ENCODE peak calls at places on chromosomes 6 and 20, in seven cellular contexts. V is endothelial cell of umbilical vein, Y is GM23338, P is fibroblast of lung, Z is GM23248, J is PC-9, U is MM.1S. C is an unnamed sample. For H3K4me1, the result is how much of the 10 kb centered on the place peaks cover.

GRCh38 chr6:71544028-71544427 is 255.4 kb downstream of the OGFRL1 start:
- DNase-seq in V (no peak), Y (peak), P (peak), Z (peak), J (peak), U (no peak), C (no peak)

GRCh38 chr6:88566746-88567534 is 396.5 kb downstream of the RNGTT start:
- DNase-seq in V (no peak), Y (peak), P (no peak), Z (no peak), J (no peak), U (no peak), C (peak)

GRCh38 chr6:7434672-7435071 is 45.1 kb downstream of the RIOK1 start:
- DNase-seq in V (no peak), Y (no peak), P (no peak), Z (no peak), J (no peak), U (no peak), C (no peak)

GRCh38 chr6:135334169-135334568 is 153.1 kb downstream of the MYB start:
- DNase-seq in V (no peak), Y (no peak), P (peak), Z (peak), J (no peak), U (no peak), C (no peak)

GRCh38 chr6:85458782-85459181 is 8.9 kb downstream of the NT5E start:
- DNase-seq in V (peak), Y (peak), P (peak), Z (no peak), J (peak), U (no peak), C (no peak)

GRCh38 chr20:4875578-4876067 is 125.7 kb downstream of the SLC23A2 start:
- DNase-seq in V (no peak), Y (no peak), P (no peak), Z (no peak), J (no peak), U (no peak), C (no peak)

GRCh38 chr6:39426057-39426592 is 103.6 kb upstream of the KCNK16 start:
- DNase-seq in V (peak), Y (no peak), P (peak), Z (peak), J (peak), U (no peak), C (no peak)

GRCh38 chr20:14992071-14992654 is 654.8 kb upstream of the FLRT3 start:
- DNase-seq in V (no peak), Y (no peak), P (peak), Z (peak), J (peak), U (no peak), C (no peak)

GRCh38 chr6:12348530-12349511 is 58.7 kb downstream of the EDN1 start:
- DNase-seq in V (peak), Y (no peak), P (peak), Z (peak), J (peak), U (no peak), C (no peak)

GRCh38 chr20:45246109-45246508 is 8.3 kb downstream of the SLPI start:
- DNase-seq in V (no peak), Y (no peak), P (no peak), Z (no peak), J (no peak), U (peak), C (no peak)
- TF ChIP-seq EZH2 in V (no peak), Y (no peak), P (no peak), Z (no peak), J (no peak), U (no peak), C (no peak)

DNA sequence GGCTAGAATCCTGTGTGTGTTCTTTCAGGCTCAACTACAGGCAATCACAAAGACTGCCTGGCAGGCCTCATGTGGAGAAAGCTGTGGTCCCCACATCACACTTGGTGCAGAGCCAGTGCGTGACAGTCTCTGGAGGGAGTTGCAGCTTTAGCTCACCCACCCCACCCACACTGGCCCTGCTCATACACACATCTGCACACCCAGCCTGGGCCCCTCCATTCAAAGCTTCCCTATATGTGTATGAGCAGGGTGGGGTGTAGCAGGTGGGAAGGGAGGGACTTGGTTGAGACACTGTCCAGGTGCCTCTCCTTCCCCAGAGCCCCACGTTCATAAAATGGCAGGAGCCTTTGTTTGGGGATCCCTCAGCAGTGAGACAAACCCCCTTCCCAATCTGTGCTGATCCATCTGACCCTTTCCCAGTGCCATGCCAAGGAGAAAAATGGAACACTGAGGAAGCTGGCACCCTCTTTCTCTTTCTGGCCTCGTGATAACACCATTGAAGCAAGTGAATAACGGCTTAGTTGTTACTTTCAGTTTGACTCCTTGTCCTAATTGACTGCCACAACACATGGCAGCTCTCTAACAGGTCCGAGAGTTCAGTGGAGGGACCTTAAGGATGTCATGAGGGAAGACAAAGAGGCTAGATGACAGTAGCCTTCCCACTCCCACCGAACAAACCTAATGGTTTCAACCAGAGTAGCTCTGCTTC is 53.8 kb upstream of the NRSN1 start:
- DNase-seq in V (no peak), Y (no peak), P (no peak), Z (no peak), J (no peak), U (no peak), C (no peak)
- H2AFZ ChIP-seq in V (no peak), Y (no peak), P (no peak), Z (no peak), J (peak), U (no peak), C (no peak)

DNA sequence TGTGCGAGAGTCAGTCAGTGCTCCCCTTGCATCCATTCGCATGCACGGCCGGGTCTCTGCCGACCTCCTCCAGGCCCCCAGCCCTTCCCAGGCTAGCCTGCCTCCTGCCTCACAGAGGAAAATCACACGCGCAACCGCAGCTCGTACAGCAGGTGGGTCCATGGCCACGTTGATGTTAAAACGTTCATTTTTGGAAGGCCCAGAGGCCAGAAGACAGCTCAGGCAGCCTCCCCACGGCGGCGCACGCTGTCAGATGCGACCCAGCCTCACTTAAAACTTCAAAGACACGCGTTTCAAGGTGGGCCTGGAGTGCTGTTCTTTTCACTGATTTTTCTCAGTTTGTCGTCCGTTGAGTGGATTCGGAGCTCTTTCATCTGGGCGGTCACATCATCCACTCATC is 276.5 kb downstream of the SMOC2 start:
- DNase-seq in V (no peak), Y (no peak), P (no peak), Z (no peak), J (no peak), U (no peak), C (no peak)
- H3K4me1 ChIP-seq in V (under half), Y (under half), P (under half), Z (under half), J (under half), U (under half), C (under half)

GRCh38 chr20:32979201-32979998 is 24.8 kb downstream of the SUN5 start:
- DNase-seq in V (no peak), Y (no peak), P (no peak), Z (no peak), J (no peak), U (no peak), C (no peak)
- TF ChIP-seq EZH2 in V (no peak), Y (no peak), P (no peak), Z (no peak), J (no peak), U (no peak), C (no peak)

GRCh38 chr6:83853968-83854501 is 875 bp downstream of the RIPPLY2 start:
- DNase-seq in V (no peak), Y (peak), P (no peak), Z (no peak), J (no peak), U (no peak), C (peak)
- H2AFZ ChIP-seq in V (peak), Y (peak), P (no peak), Z (peak), J (no peak), U (no peak), C (peak)

DNA sequence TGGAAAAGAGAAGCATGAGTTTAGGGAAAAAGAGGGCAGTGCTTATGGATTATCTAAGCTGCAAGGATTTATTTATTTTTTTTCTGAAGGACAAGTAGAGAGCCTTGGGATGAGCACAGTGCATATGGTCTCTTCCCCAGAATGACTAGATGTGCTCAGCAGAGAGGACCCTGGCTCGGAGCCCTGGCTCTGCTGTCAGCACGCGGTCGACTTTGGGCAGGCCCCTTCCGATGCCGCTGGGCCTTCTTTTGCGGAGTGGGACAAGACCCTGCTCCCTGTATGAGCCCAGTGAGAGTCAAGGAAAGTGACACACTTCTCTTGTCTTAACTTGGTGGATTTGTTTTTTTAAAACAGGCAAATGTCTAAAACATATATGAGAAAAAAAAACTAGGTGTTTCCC is 51.4 kb downstream of the LRRC1 start:
- DNase-seq in V (no peak), Y (no peak), P (no peak), Z (no peak), J (no peak), U (no peak), C (no peak)
- H3K4me1 ChIP-seq in V (under half), Y (under half), P (under half), Z (under half), J (under half), U (under half), C (under half)